ENCODE peak calls at places on chromosome 22, in five cellular contexts. V is stimulated activated CD4-positive, alpha-beta T cell treated with anti-CD3 and anti-CD28 coated beads, Interleukin-15, amount 100 ng/mL, for 24 hours; C is effector memory CD8-positive, alpha-beta T cell; E is GM13976; U is activated CD8-positive, alpha-beta T cell treated with anti-CD3 and anti-CD28 coated beads, Interleukin-2, amount 10 ng/mL, durations not matched to agents 7 days and 5 days. F is an unnamed sample.

GRCh38 chr22:17198188-17199130 is 20.8 kb downstream of the ADA2 start:
- DNase-seq in V (no peak), C (no peak), E (no peak), U (no peak), F (no peak)

GRCh38 chr22:50078761-50079160 is 6.5 kb downstream of the MLC1 start:
- DNase-seq in V (no peak), C (no peak), E (no peak), U (no peak), F (no peak)

GRCh38 chr22:35533365-35534029 is 7.1 kb upstream of the RASD2 start:
- DNase-seq in V (no peak), C (no peak), E (no peak), U (no peak), F (no peak)

GRCh38 chr22:18031670-18032454 is 7.5 kb upstream of the MICAL3 start:
- DNase-seq in V (no peak), C (no peak), E (no peak), U (no peak), F (no peak)

GRCh38 chr22:44697423-44698179 is 4.4 kb upstream of the PRR5 start:
- DNase-seq in V (peak; percentile 89), C (peak; percentile 89), E (peak; percentile 90), U (peak; percentile 89), F (peak; percentile 88)

GRCh38 chr22:48382197-48382596 is 1445.5 kb downstream of the BRD1 start:
- DNase-seq in V (no peak), C (no peak), E (no peak), U (no peak), F (no peak)

GRCh38 chr22:30196141-30196866 is 50.3 kb downstream of the LIF start:
- DNase-seq in V (peak; percentile 79), C (peak; percentile 23), E (peak; percentile 67), U (peak; percentile 81), F (peak; percentile 68)

GRCh38 chr22:38657248-38657909 is 941 bp downstream of the CBY1 start:
- DNase-seq in V (peak; percentile 60), C (peak; percentile 4), E (peak; percentile 60), U (peak; percentile 64), F (peak; percentile 46)

GRCh38 chr22:27681037-27681436 is 120.5 kb downstream of the MN1 start:
- DNase-seq in V (no peak), C (no peak), E (no peak), U (no peak), F (no peak)

GRCh38 chr22:36480941-36481392 is 473 bp downstream of the TXN2 start:
- DNase-seq in V (no peak), C (no peak), E (no peak), U (no peak), F (no peak)

GRCh38 chr22:21916309-21916918 is 36.2 kb downstream of the PPM1F start:
- DNase-seq in V (no peak), C (no peak), E (no peak), U (no peak), F (no peak)

GRCh38 chr22:20978419-20978818 is 3.7 kb upstream of the LZTR1 start:
- DNase-seq in V (no peak), C (no peak), E (no peak), U (no peak), F (no peak)

GRCh38 chr22:19120829-19121630 is 1.2 kb downstream of the DGCR2 start:
- DNase-seq in V (peak; percentile 58), C (no peak), E (no peak), U (no peak), F (peak; percentile 80)

GRCh38 chr22:44365832-44366231 is 53.1 kb upstream of the SHISAL1 start:
- DNase-seq in V (no peak), C (no peak), E (no peak), U (no peak), F (no peak)

GRCh38 chr22:40400173-40400572 is 29.8 kb downstream of the SGSM3 start:
- DNase-seq in V (peak; percentile 58), C (peak; percentile 24), E (peak; percentile 60), U (peak; percentile 82), F (peak; percentile 42)

GRCh38 chr22:20249797-20250354 is 18.2 kb downstream of the RTN4R start:
- DNase-seq in V (no peak), C (no peak), E (no peak), U (no peak), F (no peak)

GRCh38 chr22:23137468-23137867 is 4.3 kb downstream of the RSPH14 start:
- DNase-seq in V (no peak), C (no peak), E (no peak), U (no peak), F (no peak)

GRCh38 chr22:28249402-28249801 is 330.3 kb upstream of the PITPNB start:
- DNase-seq in V (no peak), C (no peak), E (no peak), U (no peak), F (no peak)

F was measured in transverse colon.